ENCODE peak calls at places on chromosome X, in eight cellular contexts. One of them, this sample, is unnamed.

GRCh38 chrX:31580726-31581125 is 508.9 kb upstream of the FTHL17 start:
- DNase-seq in neuronal stem cell: no peak
- DNase-seq in fibroblast of lung: peak
- DNase-seq in fibroblast of mammary gland: peak
- DNase-seq in heart left ventricle: no peak
- DNase-seq in NB4: no peak
- DNase-seq in cardiac fibroblast: peak
- DNase-seq in CD4-positive, alpha-beta memory T cell: no peak
- DNase-seq in this sample: no peak

GRCh38 chrX:113594504-113594903 is 753.9 kb upstream of the AMOT start:
- DNase-seq in cardiac fibroblast: no peak
- DNase-seq in neuronal stem cell: no peak
- DNase-seq in fibroblast of mammary gland: no peak
- DNase-seq in CD4-positive, alpha-beta memory T cell: no peak
- DNase-seq in fibroblast of lung: no peak
- DNase-seq in NB4: no peak
- DNase-seq in heart left ventricle: no peak
- DNase-seq in this sample: no peak

GRCh38 chrX:44767308-44767707 is 76.5 kb upstream of the DUSP21 start:
- DNase-seq in neuronal stem cell: no peak
- DNase-seq in heart left ventricle: no peak
- DNase-seq in cardiac fibroblast: no peak
- DNase-seq in NB4: no peak
- DNase-seq in CD4-positive, alpha-beta memory T cell: no peak
- DNase-seq in fibroblast of mammary gland: no peak
- DNase-seq in fibroblast of lung: no peak
- DNase-seq in this sample: no peak

GRCh38 chrX:33817266-33817665 is 314.8 kb downstream of the FAM47A start:
- DNase-seq in heart left ventricle: no peak
- DNase-seq in cardiac fibroblast: no peak
- DNase-seq in CD4-positive, alpha-beta memory T cell: no peak
- DNase-seq in fibroblast of mammary gland: no peak
- DNase-seq in fibroblast of lung: no peak
- DNase-seq in neuronal stem cell: no peak
- DNase-seq in NB4: no peak
- DNase-seq in this sample: no peak

GRCh38 chrX:118523920-118524319 is 28.3 kb downstream of the DOCK11 start:
- DNase-seq in cardiac fibroblast: no peak
- DNase-seq in NB4: no peak
- DNase-seq in fibroblast of lung: no peak
- DNase-seq in neuronal stem cell: no peak
- DNase-seq in fibroblast of mammary gland: no peak
- DNase-seq in CD4-positive, alpha-beta memory T cell: peak
- DNase-seq in heart left ventricle: no peak
- DNase-seq in this sample: no peak

GRCh38 chrX:17705211-17705610 is 32.1 kb upstream of the SCML1 start:
- DNase-seq in cardiac fibroblast: no peak
- DNase-seq in neuronal stem cell: no peak
- DNase-seq in heart left ventricle: no peak
- DNase-seq in fibroblast of lung: no peak
- DNase-seq in CD4-positive, alpha-beta memory T cell: no peak
- DNase-seq in fibroblast of mammary gland: no peak
- DNase-seq in NB4: no peak
- DNase-seq in this sample: no peak

GRCh38 chrX:15050395-15050794 is 177.2 kb downstream of the MOSPD2 start:
- DNase-seq in NB4: peak
- DNase-seq in fibroblast of lung: no peak
- DNase-seq in CD4-positive, alpha-beta memory T cell: no peak
- DNase-seq in cardiac fibroblast: no peak
- DNase-seq in fibroblast of mammary gland: no peak
- DNase-seq in neuronal stem cell: no peak
- DNase-seq in heart left ventricle: no peak
- DNase-seq in this sample: no peak

GRCh38 chrX:152061557-152061956 is 76.8 kb downstream of the MAGEA10 start:
- DNase-seq in heart left ventricle: no peak
- DNase-seq in cardiac fibroblast: no peak
- DNase-seq in CD4-positive, alpha-beta memory T cell: no peak
- DNase-seq in neuronal stem cell: no peak
- DNase-seq in NB4: no peak
- DNase-seq in fibroblast of mammary gland: no peak
- DNase-seq in fibroblast of lung: no peak
- DNase-seq in this sample: no peak

GRCh38 chrX:103839404-103839803 is 7.3 kb upstream of the RAB9B start:
- DNase-seq in NB4: no peak
- DNase-seq in fibroblast of mammary gland: peak
- DNase-seq in heart left ventricle: no peak
- DNase-seq in neuronal stem cell: no peak
- DNase-seq in CD4-positive, alpha-beta memory T cell: no peak
- DNase-seq in cardiac fibroblast: peak
- DNase-seq in fibroblast of lung: no peak
- DNase-seq in this sample: no peak

GRCh38 chrX:130836447-130836846 is 66.6 kb downstream of the ENOX2 start:
- DNase-seq in fibroblast of lung: no peak
- DNase-seq in fibroblast of mammary gland: no peak
- DNase-seq in NB4: no peak
- DNase-seq in CD4-positive, alpha-beta memory T cell: no peak
- DNase-seq in heart left ventricle: no peak
- DNase-seq in cardiac fibroblast: peak
- DNase-seq in neuronal stem cell: no peak
- DNase-seq in this sample: no peak

GRCh38 chrX:49701323-49701722 is 5.5 kb upstream of the PAGE1 start:
- DNase-seq in fibroblast of lung: no peak
- DNase-seq in CD4-positive, alpha-beta memory T cell: no peak
- DNase-seq in fibroblast of mammary gland: no peak
- DNase-seq in heart left ventricle: no peak
- DNase-seq in cardiac fibroblast: no peak
- DNase-seq in NB4: no peak
- DNase-seq in neuronal stem cell: no peak
- DNase-seq in this sample: no peak

GRCh38 chrX:53284684-53285447 is 3.5 kb upstream of the IQSEC2 start:
- DNase-seq in neuronal stem cell: peak
- DNase-seq in fibroblast of lung: peak
- DNase-seq in NB4: peak
- DNase-seq in CD4-positive, alpha-beta memory T cell: peak
- DNase-seq in fibroblast of mammary gland: peak
- DNase-seq in cardiac fibroblast: peak
- DNase-seq in heart left ventricle: peak
- DNase-seq in this sample: peak

GRCh38 chrX:47146121-47146935 is 1.3 kb downstream of the RBM10 start:
- DNase-seq in fibroblast of lung: no peak
- DNase-seq in neuronal stem cell: no peak
- DNase-seq in CD4-positive, alpha-beta memory T cell: no peak
- DNase-seq in NB4: peak
- DNase-seq in fibroblast of mammary gland: no peak
- DNase-seq in heart left ventricle: no peak
- DNase-seq in cardiac fibroblast: no peak
- DNase-seq in this sample: no peak

GRCh38 chrX:6813836-6814370 is 279.0 kb upstream of the VCX3A start:
- DNase-seq in fibroblast of lung: no peak
- DNase-seq in fibroblast of mammary gland: no peak
- DNase-seq in heart left ventricle: no peak
- DNase-seq in cardiac fibroblast: no peak
- DNase-seq in NB4: peak
- DNase-seq in neuronal stem cell: peak
- DNase-seq in CD4-positive, alpha-beta memory T cell: no peak
- DNase-seq in this sample: no peak

GRCh38 chrX:56564182-56564885 is 907 bp downstream of the UBQLN2 start:
- DNase-seq in heart left ventricle: peak
- DNase-seq in neuronal stem cell: peak
- DNase-seq in cardiac fibroblast: peak
- DNase-seq in fibroblast of lung: peak
- DNase-seq in NB4: peak
- DNase-seq in fibroblast of mammary gland: peak
- DNase-seq in CD4-positive, alpha-beta memory T cell: peak
- DNase-seq in this sample: peak

GRCh38 chrX:8284131-8284530 is 113.1 kb upstream of the VCX2 start:
- DNase-seq in neuronal stem cell: no peak
- DNase-seq in fibroblast of mammary gland: peak
- DNase-seq in heart left ventricle: no peak
- DNase-seq in cardiac fibroblast: no peak
- DNase-seq in CD4-positive, alpha-beta memory T cell: no peak
- DNase-seq in NB4: no peak
- DNase-seq in fibroblast of lung: no peak
- DNase-seq in this sample: no peak

GRCh38 chrX:136619889-136620505 is 28.0 kb upstream of the CD40LG start:
- DNase-seq in fibroblast of mammary gland: no peak
- DNase-seq in cardiac fibroblast: no peak
- DNase-seq in CD4-positive, alpha-beta memory T cell: peak
- DNase-seq in heart left ventricle: no peak
- DNase-seq in NB4: no peak
- DNase-seq in neuronal stem cell: no peak
- DNase-seq in fibroblast of lung: no peak
- DNase-seq in this sample: no peak

GRCh38 chrX:20260885-20261284 is 5.8 kb downstream of the RPS6KA3 start:
- DNase-seq in fibroblast of mammary gland: no peak
- DNase-seq in neuronal stem cell: no peak
- DNase-seq in fibroblast of lung: no peak
- DNase-seq in heart left ventricle: no peak
- DNase-seq in NB4: no peak
- DNase-seq in cardiac fibroblast: no peak
- DNase-seq in CD4-positive, alpha-beta memory T cell: no peak
- DNase-seq in this sample: no peak

GRCh38 chrX:38881066-38881465 is 79.8 kb downstream of the MID1IP1 start:
- DNase-seq in heart left ventricle: no peak
- DNase-seq in fibroblast of lung: no peak
- DNase-seq in cardiac fibroblast: no peak
- DNase-seq in CD4-positive, alpha-beta memory T cell: no peak
- DNase-seq in fibroblast of mammary gland: no peak
- DNase-seq in neuronal stem cell: no peak
- DNase-seq in NB4: no peak
- DNase-seq in this sample: no peak

GRCh38 chrX:38886112-38886511 is 84.9 kb downstream of the MID1IP1 start:
- DNase-seq in cardiac fibroblast: no peak
- DNase-seq in NB4: no peak
- DNase-seq in fibroblast of mammary gland: no peak
- DNase-seq in CD4-positive, alpha-beta memory T cell: no peak
- DNase-seq in neuronal stem cell: no peak
- DNase-seq in heart left ventricle: no peak
- DNase-seq in fibroblast of lung: no peak
- DNase-seq in this sample: no peak

GRCh38 chrX:38880460-38880859 is 79.2 kb downstream of the MID1IP1 start:
- DNase-seq in fibroblast of mammary gland: peak
- DNase-seq in cardiac fibroblast: peak
- DNase-seq in CD4-positive, alpha-beta memory T cell: no peak
- DNase-seq in NB4: peak
- DNase-seq in fibroblast of lung: no peak
- DNase-seq in heart left ventricle: no peak
- DNase-seq in neuronal stem cell: no peak
- DNase-seq in this sample: no peak

GRCh38 chrX:38881727-38882126 is 80.5 kb downstream of the MID1IP1 start:
- DNase-seq in cardiac fibroblast: peak
- DNase-seq in heart left ventricle: no peak
- DNase-seq in fibroblast of mammary gland: peak
- DNase-seq in neuronal stem cell: no peak
- DNase-seq in fibroblast of lung: no peak
- DNase-seq in CD4-positive, alpha-beta memory T cell: no peak
- DNase-seq in NB4: peak
- DNase-seq in this sample: no peak

DNA sequence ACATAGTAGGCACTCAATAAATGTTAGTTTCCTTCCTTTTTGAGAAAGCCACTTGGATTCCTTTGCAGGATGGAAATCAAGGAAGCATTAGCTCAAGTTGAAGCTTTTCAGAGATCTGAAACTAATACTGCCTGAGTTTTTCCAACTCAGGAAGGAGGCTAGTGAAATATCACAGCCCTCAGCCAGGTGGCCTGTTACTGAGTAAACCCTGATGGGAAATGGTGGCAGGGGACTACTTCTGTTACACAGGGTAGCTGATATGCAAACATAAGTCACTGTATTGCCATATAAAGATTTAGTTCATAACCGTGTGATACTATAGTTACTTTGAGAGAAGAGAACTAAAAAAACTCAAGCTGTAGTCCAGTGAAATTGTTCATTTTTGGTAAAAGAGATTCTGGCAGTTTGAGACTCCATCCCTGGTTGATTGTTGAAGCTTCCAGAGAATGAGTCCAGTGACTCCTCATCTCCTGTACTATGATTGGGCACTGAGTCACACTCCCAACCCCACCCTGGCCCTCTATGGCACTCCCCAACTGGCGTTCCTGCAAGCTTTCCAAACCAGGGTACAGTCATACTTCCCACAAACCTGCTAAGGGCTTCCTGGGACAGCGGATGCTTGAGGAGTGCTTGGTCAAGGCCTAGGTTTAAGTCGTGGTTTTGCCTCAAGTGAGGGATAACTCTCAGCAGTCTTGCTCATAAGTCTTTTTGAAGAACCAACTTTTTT is 81.8 kb downstream of the MID1IP1 start:
- DNase-seq in fibroblast of lung: peak
- DNase-seq in fibroblast of mammary gland: peak
- DNase-seq in CD4-positive, alpha-beta memory T cell: no peak
- DNase-seq in heart left ventricle: no peak
- DNase-seq in cardiac fibroblast: peak
- DNase-seq in NB4: peak
- DNase-seq in neuronal stem cell: no peak
- DNase-seq in this sample: no peak
- H3K4me3 ChIP-seq in fibroblast of lung: no peak
- H3K4me3 ChIP-seq in fibroblast of mammary gland: no peak
- H3K4me3 ChIP-seq in CD4-positive, alpha-beta memory T cell: no peak
- H3K4me3 ChIP-seq in heart left ventricle: no peak
- H3K4me3 ChIP-seq in cardiac fibroblast: no peak
- H3K4me3 ChIP-seq in NB4: no peak
- H3K4me3 ChIP-seq in neuronal stem cell: no peak
- H3K4me3 ChIP-seq in this sample: no peak

GRCh38 chrX:155028749-155029360 is 2.2 kb downstream of the FUNDC2 start:
- DNase-seq in cardiac fibroblast: peak
- DNase-seq in NB4: peak
- DNase-seq in fibroblast of mammary gland: peak
- DNase-seq in fibroblast of lung: peak
- DNase-seq in heart left ventricle: no peak
- DNase-seq in neuronal stem cell: no peak
- DNase-seq in CD4-positive, alpha-beta memory T cell: no peak
- DNase-seq in this sample: no peak
- H3K4me3 ChIP-seq in cardiac fibroblast: no peak
- H3K4me3 ChIP-seq in NB4: peak
- H3K4me3 ChIP-seq in fibroblast of mammary gland: no peak
- H3K4me3 ChIP-seq in fibroblast of lung: no peak
- H3K4me3 ChIP-seq in heart left ventricle: peak
- H3K4me3 ChIP-seq in neuronal stem cell: no peak
- H3K4me3 ChIP-seq in CD4-positive, alpha-beta memory T cell: no peak
- H3K4me3 ChIP-seq in this sample: no peak

GRCh38 chrX:71228063-71228642 is 5.1 kb downstream of the GJB1 start:
- DNase-seq in heart left ventricle: no peak
- DNase-seq in NB4: no peak
- DNase-seq in fibroblast of lung: no peak
- DNase-seq in neuronal stem cell: no peak
- DNase-seq in cardiac fibroblast: no peak
- DNase-seq in CD4-positive, alpha-beta memory T cell: no peak
- DNase-seq in fibroblast of mammary gland: no peak
- DNase-seq in this sample: no peak
- H3K4me3 ChIP-seq in heart left ventricle: no peak
- H3K4me3 ChIP-seq in NB4: no peak
- H3K4me3 ChIP-seq in fibroblast of lung: no peak
- H3K4me3 ChIP-seq in neuronal stem cell: no peak
- H3K4me3 ChIP-seq in cardiac fibroblast: no peak
- H3K4me3 ChIP-seq in CD4-positive, alpha-beta memory T cell: no peak
- H3K4me3 ChIP-seq in fibroblast of mammary gland: no peak
- H3K4me3 ChIP-seq in this sample: no peak

GRCh38 chrX:129744881-129745321 is 6.1 kb downstream of the XPNPEP2 start:
- DNase-seq in fibroblast of lung: no peak
- DNase-seq in fibroblast of mammary gland: no peak
- DNase-seq in neuronal stem cell: no peak
- DNase-seq in NB4: no peak
- DNase-seq in cardiac fibroblast: no peak
- DNase-seq in CD4-positive, alpha-beta memory T cell: peak
- DNase-seq in heart left ventricle: no peak
- DNase-seq in this sample: no peak
- H3K4me3 ChIP-seq in fibroblast of lung: no peak
- H3K4me3 ChIP-seq in fibroblast of mammary gland: no peak
- H3K4me3 ChIP-seq in neuronal stem cell: no peak
- H3K4me3 ChIP-seq in NB4: no peak
- H3K4me3 ChIP-seq in cardiac fibroblast: no peak
- H3K4me3 ChIP-seq in CD4-positive, alpha-beta memory T cell: no peak
- H3K4me3 ChIP-seq in heart left ventricle: no peak
- H3K4me3 ChIP-seq in this sample: no peak

GRCh38 chrX:150506486-150506885 is 61.9 kb upstream of the MTM1 start:
- DNase-seq in heart left ventricle: no peak
- DNase-seq in fibroblast of mammary gland: no peak
- DNase-seq in fibroblast of lung: no peak
- DNase-seq in NB4: no peak
- DNase-seq in cardiac fibroblast: no peak
- DNase-seq in CD4-positive, alpha-beta memory T cell: no peak
- DNase-seq in neuronal stem cell: no peak
- DNase-seq in this sample: no peak
- H3K4me3 ChIP-seq in heart left ventricle: no peak
- H3K4me3 ChIP-seq in fibroblast of mammary gland: no peak
- H3K4me3 ChIP-seq in fibroblast of lung: no peak
- H3K4me3 ChIP-seq in NB4: no peak
- H3K4me3 ChIP-seq in cardiac fibroblast: no peak
- H3K4me3 ChIP-seq in CD4-positive, alpha-beta memory T cell: no peak
- H3K4me3 ChIP-seq in neuronal stem cell: no peak
- H3K4me3 ChIP-seq in this sample: no peak

This sample was measured in testis.